ENCODE peak calls at places on chromosomes 3 and 15, in eight cellular contexts. One of them, this sample, is unnamed.

GRCh38 chr3:130671545-130671944 is 75.1 kb downstream of the PIK3R4 start:
- DNase-seq in upper lobe of right lung: no peak
- DNase-seq in left lung: no peak
- DNase-seq in OCI-LY7: no peak
- DNase-seq in AG04450: no peak
- DNase-seq in hepatocyte: no peak
- DNase-seq in coronary artery: no peak
- DNase-seq in CD4-positive, alpha-beta memory T cell: no peak
- DNase-seq in this sample: no peak

GRCh38 chr3:158430448-158430847 is 140.5 kb upstream of the MLF1 start:
- DNase-seq in CD4-positive, alpha-beta memory T cell: no peak
- DNase-seq in OCI-LY7: no peak
- DNase-seq in left lung: no peak
- DNase-seq in hepatocyte: no peak
- DNase-seq in upper lobe of right lung: no peak
- DNase-seq in AG04450: no peak
- DNase-seq in coronary artery: no peak
- DNase-seq in this sample: no peak

GRCh38 chr15:77504310-77504709 is 83.6 kb downstream of the HMG20A start:
- DNase-seq in left lung: peak; percentile 81
- DNase-seq in OCI-LY7: peak; percentile 48
- DNase-seq in coronary artery: no peak
- DNase-seq in AG04450: no peak
- DNase-seq in CD4-positive, alpha-beta memory T cell: no peak
- DNase-seq in upper lobe of right lung: peak; percentile 86
- DNase-seq in hepatocyte: no peak
- DNase-seq in this sample: no peak

GRCh38 chr15:41490355-41490754 is 3.3 kb upstream of the ITPKA start:
- DNase-seq in coronary artery: no peak
- DNase-seq in upper lobe of right lung: no peak
- DNase-seq in hepatocyte: peak; percentile 71
- DNase-seq in CD4-positive, alpha-beta memory T cell: no peak
- DNase-seq in AG04450: peak; percentile 92
- DNase-seq in OCI-LY7: no peak
- DNase-seq in left lung: no peak
- DNase-seq in this sample: no peak

GRCh38 chr3:48372862-48373435 is 930 bp downstream of the FBXW12 start:
- DNase-seq in AG04450: no peak
- DNase-seq in upper lobe of right lung: no peak
- DNase-seq in OCI-LY7: no peak
- DNase-seq in left lung: no peak
- DNase-seq in CD4-positive, alpha-beta memory T cell: no peak
- DNase-seq in coronary artery: no peak
- DNase-seq in hepatocyte: no peak
- DNase-seq in this sample: no peak

GRCh38 chr15:72782993-72783562 is 480 bp downstream of the ADPGK start:
- DNase-seq in coronary artery: no peak
- DNase-seq in upper lobe of right lung: no peak
- DNase-seq in left lung: no peak
- DNase-seq in AG04450: no peak
- DNase-seq in OCI-LY7: peak; percentile 56
- DNase-seq in CD4-positive, alpha-beta memory T cell: peak; percentile 65
- DNase-seq in hepatocyte: no peak
- DNase-seq in this sample: peak; percentile 48

GRCh38 chr3:111737712-111738097 is 121.4 kb upstream of the PHLDB2 start:
- DNase-seq in AG04450: peak; percentile 92
- DNase-seq in CD4-positive, alpha-beta memory T cell: no peak
- DNase-seq in OCI-LY7: no peak
- DNase-seq in hepatocyte: peak; percentile 72
- DNase-seq in left lung: no peak
- DNase-seq in coronary artery: peak; percentile 82
- DNase-seq in upper lobe of right lung: no peak
- DNase-seq in this sample: no peak

GRCh38 chr15:57762302-57762701 is 55.8 kb downstream of the POLR2M start:
- DNase-seq in coronary artery: no peak
- DNase-seq in AG04450: no peak
- DNase-seq in upper lobe of right lung: no peak
- DNase-seq in OCI-LY7: no peak
- DNase-seq in left lung: no peak
- DNase-seq in hepatocyte: no peak
- DNase-seq in CD4-positive, alpha-beta memory T cell: no peak
- DNase-seq in this sample: no peak

GRCh38 chr3:138771585-138771984 is 63.1 kb downstream of the PIK3CB start:
- DNase-seq in CD4-positive, alpha-beta memory T cell: no peak
- DNase-seq in coronary artery: no peak
- DNase-seq in upper lobe of right lung: no peak
- DNase-seq in AG04450: no peak
- DNase-seq in left lung: no peak
- DNase-seq in OCI-LY7: no peak
- DNase-seq in hepatocyte: no peak
- DNase-seq in this sample: no peak

GRCh38 chr3:113908133-113908532 is 39.7 kb upstream of the ZDHHC23 start:
- DNase-seq in coronary artery: no peak
- DNase-seq in left lung: no peak
- DNase-seq in OCI-LY7: no peak
- DNase-seq in hepatocyte: no peak
- DNase-seq in upper lobe of right lung: no peak
- DNase-seq in CD4-positive, alpha-beta memory T cell: no peak
- DNase-seq in AG04450: no peak
- DNase-seq in this sample: no peak

GRCh38 chr15:63329567-63330350 is 51.9 kb downstream of the CA12 start:
- DNase-seq in upper lobe of right lung: no peak
- DNase-seq in hepatocyte: no peak
- DNase-seq in OCI-LY7: no peak
- DNase-seq in left lung: no peak
- DNase-seq in coronary artery: no peak
- DNase-seq in AG04450: no peak
- DNase-seq in CD4-positive, alpha-beta memory T cell: no peak
- DNase-seq in this sample: no peak

GRCh38 chr15:63331456-63331855 is 50.2 kb downstream of the CA12 start:
- DNase-seq in coronary artery: no peak
- DNase-seq in left lung: no peak
- DNase-seq in upper lobe of right lung: no peak
- DNase-seq in CD4-positive, alpha-beta memory T cell: no peak
- DNase-seq in hepatocyte: no peak
- DNase-seq in OCI-LY7: no peak
- DNase-seq in AG04450: no peak
- DNase-seq in this sample: peak; percentile 31

GRCh38 chr15:63335543-63336240 is 46.0 kb downstream of the CA12 start:
- DNase-seq in coronary artery: no peak
- DNase-seq in left lung: no peak
- DNase-seq in upper lobe of right lung: no peak
- DNase-seq in OCI-LY7: no peak
- DNase-seq in CD4-positive, alpha-beta memory T cell: no peak
- DNase-seq in hepatocyte: no peak
- DNase-seq in AG04450: no peak
- DNase-seq in this sample: no peak

GRCh38 chr15:63334821-63335220 is 46.8 kb downstream of the CA12 start:
- DNase-seq in left lung: no peak
- DNase-seq in upper lobe of right lung: no peak
- DNase-seq in CD4-positive, alpha-beta memory T cell: no peak
- DNase-seq in coronary artery: no peak
- DNase-seq in AG04450: no peak
- DNase-seq in OCI-LY7: no peak
- DNase-seq in hepatocyte: no peak
- DNase-seq in this sample: no peak

DNA sequence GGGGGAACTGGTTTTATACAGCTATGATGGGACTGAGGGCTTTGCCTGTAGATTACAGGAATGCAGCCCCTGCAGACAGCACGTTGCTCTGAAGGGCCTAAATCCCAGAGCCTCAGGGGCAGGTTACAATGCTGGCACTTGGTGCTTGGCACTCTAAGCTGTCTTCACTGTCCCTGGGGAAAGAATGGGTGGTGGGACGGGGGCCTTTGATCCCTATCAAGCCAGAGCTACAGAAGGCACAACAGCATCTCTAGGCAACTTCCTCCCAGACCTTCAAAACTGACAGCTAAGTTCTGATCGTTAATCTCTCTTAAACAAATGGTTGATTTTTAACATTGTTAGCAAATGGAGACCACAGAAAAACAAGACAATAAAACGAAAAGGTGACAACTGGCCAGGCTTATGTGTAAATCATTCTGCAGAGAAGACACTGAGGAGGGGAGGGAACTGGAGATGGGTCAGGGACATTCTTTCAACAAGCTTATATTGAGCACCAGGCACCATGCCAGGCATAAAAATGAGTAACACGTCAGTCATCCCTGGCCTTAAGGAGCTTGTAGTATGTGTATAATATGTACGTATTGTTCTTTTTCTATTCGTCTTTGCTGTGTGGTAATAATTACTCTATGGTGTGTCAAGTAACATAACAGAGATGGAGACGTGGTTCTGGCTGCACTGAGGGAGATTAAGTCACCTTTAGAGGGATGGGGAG is 49.1 kb downstream of the CA12 start:
- DNase-seq in coronary artery: no peak
- DNase-seq in OCI-LY7: no peak
- DNase-seq in AG04450: peak; percentile 78
- DNase-seq in left lung: no peak
- DNase-seq in CD4-positive, alpha-beta memory T cell: no peak
- DNase-seq in hepatocyte: no peak
- DNase-seq in upper lobe of right lung: no peak
- DNase-seq in this sample: no peak
- H3K27ac ChIP-seq in coronary artery: no peak overlapping the region
- H3K27ac ChIP-seq in OCI-LY7: no peak overlapping the region
- H3K27ac ChIP-seq in AG04450: no peak overlapping the region
- H3K27ac ChIP-seq in left lung: no peak overlapping the region
- H3K27ac ChIP-seq in CD4-positive, alpha-beta memory T cell: no peak overlapping the region
- H3K27ac ChIP-seq in hepatocyte: no peak overlapping the region
- H3K27ac ChIP-seq in upper lobe of right lung: no peak overlapping the region
- H3K27ac ChIP-seq in this sample: no peak overlapping the region

GRCh38 chr3:189277711-189278110 is 105.9 kb downstream of the TPRG1 start:
- DNase-seq in OCI-LY7: peak; percentile 22
- DNase-seq in coronary artery: no peak
- DNase-seq in upper lobe of right lung: no peak
- DNase-seq in AG04450: no peak
- DNase-seq in CD4-positive, alpha-beta memory T cell: no peak
- DNase-seq in left lung: no peak
- DNase-seq in hepatocyte: no peak
- DNase-seq in this sample: no peak

GRCh38 chr3:189286188-189286587 is 114.4 kb downstream of the TPRG1 start:
- DNase-seq in OCI-LY7: peak; percentile 55
- DNase-seq in upper lobe of right lung: no peak
- DNase-seq in CD4-positive, alpha-beta memory T cell: peak; percentile 4
- DNase-seq in left lung: no peak
- DNase-seq in AG04450: no peak
- DNase-seq in coronary artery: no peak
- DNase-seq in hepatocyte: no peak
- DNase-seq in this sample: no peak

GRCh38 chr3:189282189-189282588 is 110.4 kb downstream of the TPRG1 start:
- DNase-seq in coronary artery: no peak
- DNase-seq in AG04450: no peak
- DNase-seq in hepatocyte: no peak
- DNase-seq in left lung: no peak
- DNase-seq in upper lobe of right lung: no peak
- DNase-seq in CD4-positive, alpha-beta memory T cell: no peak
- DNase-seq in OCI-LY7: no peak
- DNase-seq in this sample: no peak

GRCh38 chr3:189278211-189278610 is 106.4 kb downstream of the TPRG1 start:
- DNase-seq in left lung: no peak
- DNase-seq in AG04450: no peak
- DNase-seq in hepatocyte: no peak
- DNase-seq in CD4-positive, alpha-beta memory T cell: no peak
- DNase-seq in OCI-LY7: no peak
- DNase-seq in upper lobe of right lung: no peak
- DNase-seq in coronary artery: no peak
- DNase-seq in this sample: no peak

DNA sequence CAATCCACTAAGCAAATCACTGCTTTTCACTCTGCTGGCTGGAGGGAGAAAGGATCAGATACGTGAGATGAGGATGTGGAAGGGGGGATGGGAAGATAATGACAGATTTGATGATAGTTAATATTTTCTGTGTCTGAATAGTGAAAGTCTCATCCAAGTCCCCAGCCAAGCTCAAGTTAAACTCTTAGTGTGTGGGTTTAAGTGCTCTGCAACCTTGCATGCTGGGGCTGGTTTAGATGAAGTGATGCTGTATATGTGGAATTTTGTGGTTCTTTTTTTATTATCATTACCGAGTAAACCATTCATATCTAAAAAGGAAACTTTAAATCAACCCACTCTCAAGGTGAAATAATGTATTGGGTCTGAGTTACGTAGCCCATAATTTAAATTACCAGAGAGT is 111.0 kb downstream of the TPRG1 start:
- DNase-seq in coronary artery: no peak
- DNase-seq in left lung: no peak
- DNase-seq in hepatocyte: no peak
- DNase-seq in AG04450: no peak
- DNase-seq in OCI-LY7: no peak
- DNase-seq in CD4-positive, alpha-beta memory T cell: no peak
- DNase-seq in upper lobe of right lung: no peak
- DNase-seq in this sample: no peak
- H3K27ac ChIP-seq in coronary artery: no peak overlapping the region
- H3K27ac ChIP-seq in left lung: no peak overlapping the region
- H3K27ac ChIP-seq in hepatocyte: no peak overlapping the region
- H3K27ac ChIP-seq in AG04450: no peak overlapping the region
- H3K27ac ChIP-seq in OCI-LY7: no peak overlapping the region
- H3K27ac ChIP-seq in CD4-positive, alpha-beta memory T cell: no peak overlapping the region
- H3K27ac ChIP-seq in upper lobe of right lung: no peak overlapping the region
- H3K27ac ChIP-seq in this sample: no peak overlapping the region

DNA sequence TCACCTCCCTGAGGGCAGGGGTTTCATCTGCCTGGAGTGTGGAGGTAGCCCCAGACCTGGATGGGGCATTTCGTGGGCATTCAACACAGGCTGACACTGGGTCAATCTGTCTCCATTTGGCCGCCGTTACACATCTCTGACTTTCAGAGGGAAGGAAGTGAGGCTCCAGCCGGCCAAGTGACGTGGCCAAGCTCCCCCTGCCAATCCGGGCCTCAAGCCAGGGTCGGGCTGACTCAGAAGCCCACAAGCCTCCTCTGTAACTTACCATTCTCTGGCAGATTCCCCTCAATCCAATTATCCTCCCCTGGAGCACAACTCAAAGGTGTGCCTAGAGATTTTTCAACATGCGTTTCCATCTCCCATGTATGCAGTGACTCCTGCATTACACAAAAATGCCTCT is 227.6 kb downstream of the KLF13 start:
- DNase-seq in OCI-LY7: no peak
- DNase-seq in hepatocyte: no peak
- DNase-seq in left lung: peak; percentile 79
- DNase-seq in coronary artery: no peak
- DNase-seq in CD4-positive, alpha-beta memory T cell: no peak
- DNase-seq in AG04450: peak; percentile 82
- DNase-seq in upper lobe of right lung: no peak
- DNase-seq in this sample: no peak
- H3K27ac ChIP-seq in OCI-LY7: no peak overlapping the region
- H3K27ac ChIP-seq in hepatocyte: no peak overlapping the region
- H3K27ac ChIP-seq in left lung: no peak overlapping the region
- H3K27ac ChIP-seq in coronary artery: peak overlapping the region; percentile 52
- H3K27ac ChIP-seq in CD4-positive, alpha-beta memory T cell: no peak overlapping the region
- H3K27ac ChIP-seq in AG04450: peak overlapping the region; percentile 77
- H3K27ac ChIP-seq in upper lobe of right lung: no peak overlapping the region
- H3K27ac ChIP-seq in this sample: no peak overlapping the region

GRCh38 chr3:81632659-81633058 is 128.8 kb downstream of the GBE1 start:
- DNase-seq in AG04450: no peak
- DNase-seq in hepatocyte: no peak
- DNase-seq in left lung: no peak
- DNase-seq in coronary artery: no peak
- DNase-seq in upper lobe of right lung: no peak
- DNase-seq in CD4-positive, alpha-beta memory T cell: no peak
- DNase-seq in OCI-LY7: no peak
- DNase-seq in this sample: no peak

GRCh38 chr3:81643721-81644120 is 117.7 kb downstream of the GBE1 start:
- DNase-seq in upper lobe of right lung: no peak
- DNase-seq in left lung: no peak
- DNase-seq in AG04450: no peak
- DNase-seq in hepatocyte: peak; percentile 19
- DNase-seq in coronary artery: no peak
- DNase-seq in CD4-positive, alpha-beta memory T cell: no peak
- DNase-seq in OCI-LY7: no peak
- DNase-seq in this sample: no peak

GRCh38 chr3:81638480-81638879 is 123.0 kb downstream of the GBE1 start:
- DNase-seq in coronary artery: no peak
- DNase-seq in upper lobe of right lung: no peak
- DNase-seq in CD4-positive, alpha-beta memory T cell: no peak
- DNase-seq in hepatocyte: no peak
- DNase-seq in left lung: no peak
- DNase-seq in AG04450: no peak
- DNase-seq in OCI-LY7: no peak
- DNase-seq in this sample: no peak
- H3K27ac ChIP-seq in coronary artery: no peak overlapping the region
- H3K27ac ChIP-seq in upper lobe of right lung: no peak overlapping the region
- H3K27ac ChIP-seq in CD4-positive, alpha-beta memory T cell: no peak overlapping the region
- H3K27ac ChIP-seq in hepatocyte: no peak overlapping the region
- H3K27ac ChIP-seq in left lung: no peak overlapping the region
- H3K27ac ChIP-seq in AG04450: no peak overlapping the region
- H3K27ac ChIP-seq in OCI-LY7: no peak overlapping the region
- H3K27ac ChIP-seq in this sample: no peak overlapping the region

This sample was measured in caudate nucleus.